ENCODE peak calls at places on chromosomes 11 and 22, in six cellular contexts. J is GM13977; G is kidney epithelial cell; Z is CD4-positive, alpha-beta T cell; W is OCI-LY7; I is IMR-90. E is an unnamed sample.

GRCh38 chr22:17781319-17782031 is 7.2 kb upstream of the BID start:
- DNase-seq in J (peak; percentile 69), G (peak; percentile 90), Z (peak; percentile 11), W (peak; percentile 60), I (peak; percentile 94), E (peak; percentile 68)

GRCh38 chr11:120869516-120870011 is 154.3 kb upstream of the TBCEL start:
- DNase-seq in J (no peak), G (no peak), Z (no peak), W (peak; percentile 1), I (no peak), E (no peak)

GRCh38 chr11:1888347-1888753 is 3.3 kb downstream of the PRR33 start:
- DNase-seq in J (peak; percentile 11), G (no peak), Z (no peak), W (no peak), I (no peak), E (no peak)

GRCh38 chr11:104127828-104128227 is 36.1 kb downstream of the PDGFD start:
- DNase-seq in J (no peak), G (no peak), Z (no peak), W (no peak), I (peak; percentile 75), E (no peak)

GRCh38 chr11:59025097-59025496 is 61.0 kb upstream of the GLYATL1B start:
- DNase-seq in J (no peak), G (no peak), Z (no peak), W (no peak), I (no peak), E (no peak)

GRCh38 chr11:69772646-69773045 is 2.5 kb downstream of the FGF4 start:
- DNase-seq in J (no peak), G (no peak), Z (no peak), W (no peak), I (no peak), E (no peak)

GRCh38 chr11:63667993-63668392 is 3.2 kb downstream of the ATL3 start:
- DNase-seq in J (no peak), G (peak; percentile 56), Z (no peak), W (no peak), I (peak; percentile 97), E (no peak)

GRCh38 chr11:121035823-121036222 is 11.9 kb downstream of the TBCEL start:
- DNase-seq in J (no peak), G (no peak), Z (no peak), W (no peak), I (no peak), E (no peak)

GRCh38 chr11:123164732-123165450 is 30.2 kb downstream of the CLMP start:
- DNase-seq in J (no peak), G (no peak), Z (no peak), W (no peak), I (peak; percentile 44), E (no peak)

GRCh38 chr11:68082478-68082877 is 38.7 kb downstream of the CHKA start:
- DNase-seq in J (no peak), G (no peak), Z (no peak), W (no peak), I (no peak), E (no peak)

GRCh38 chr11:6327806-6328205 is 7.5 kb upstream of the CAVIN3 start:
- DNase-seq in J (no peak), G (no peak), Z (no peak), W (no peak), I (no peak), E (no peak)

GRCh38 chr11:40787243-40787642 is 672.2 kb downstream of the LRRC4C start:
- DNase-seq in J (no peak), G (no peak), Z (no peak), W (no peak), I (no peak), E (no peak)

GRCh38 chr22:38864361-38865191 is 7.4 kb downstream of the CBX6 start:
- DNase-seq in J (no peak), G (no peak), Z (no peak), W (no peak), I (no peak), E (no peak)

GRCh38 chr11:34346551-34346950 is 11.3 kb downstream of the ABTB2 start:
- DNase-seq in J (no peak), G (no peak), Z (no peak), W (no peak), I (no peak), E (no peak)

GRCh38 chr11:43853766-43854165 is 26.9 kb upstream of the ALKBH3 start:
- DNase-seq in J (no peak), G (no peak), Z (no peak), W (no peak), I (peak; percentile 18), E (no peak)

GRCh38 chr11:131302831-131303230 is 67.6 kb upstream of the NTM start:
- DNase-seq in J (no peak), G (no peak), Z (no peak), W (no peak), I (no peak), E (no peak)

GRCh38 chr22:32600184-32600583 is 125.6 kb downstream of the FBXO7 start:
- DNase-seq in J (no peak), G (no peak), Z (no peak), W (no peak), I (no peak), E (no peak)

GRCh38 chr22:26953380-26953807 is 296.0 kb downstream of the MIAT start:
- DNase-seq in J (no peak), G (no peak), Z (no peak), W (no peak), I (no peak), E (no peak)

DNA sequence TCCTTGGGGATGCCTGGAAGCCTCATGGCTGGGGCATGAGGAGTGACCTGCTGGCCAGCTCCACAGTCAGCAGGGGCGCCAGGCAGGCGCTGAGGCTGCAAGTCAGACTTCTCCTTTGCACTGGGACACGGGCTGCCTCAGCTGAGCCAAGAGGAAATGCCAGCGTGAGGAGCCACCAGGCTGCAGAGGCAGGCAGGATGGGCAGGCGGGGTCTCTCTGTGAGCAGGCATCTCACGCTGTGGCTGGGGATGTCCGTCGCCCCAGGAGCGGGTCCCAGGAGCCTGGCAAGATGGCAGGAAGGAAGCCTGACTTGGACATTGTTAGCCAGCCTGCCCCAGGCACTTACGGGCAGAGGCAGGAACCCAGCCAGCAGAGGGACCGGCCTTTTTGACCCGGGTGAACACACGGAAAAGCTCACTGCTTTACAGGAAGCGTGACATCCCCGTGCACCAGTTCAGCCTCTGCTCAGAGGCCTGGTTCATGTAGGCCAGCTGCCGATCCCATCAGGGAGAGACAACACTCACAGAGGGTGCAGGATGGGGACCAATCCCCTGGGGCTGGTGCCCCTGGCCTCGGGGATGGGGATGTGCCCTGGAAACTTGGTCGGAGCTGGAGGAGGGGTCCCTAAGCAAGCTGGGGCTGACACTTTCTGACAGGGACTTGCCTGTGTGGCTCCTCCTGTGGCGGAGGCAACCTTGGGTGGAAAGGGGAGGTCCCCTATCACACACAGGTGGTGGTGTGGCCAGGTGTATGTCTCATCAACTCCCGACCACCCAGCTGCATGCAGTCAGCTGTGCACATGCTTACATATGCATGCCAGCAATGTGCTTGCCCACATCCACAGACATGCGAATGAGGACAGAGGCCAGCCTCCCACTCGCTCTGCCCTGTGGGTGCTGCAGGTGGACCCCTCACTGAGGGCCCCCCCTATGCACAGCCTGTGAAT is 10.0 kb downstream of the GNB1L start:
- DNase-seq in J (peak; percentile 9), G (no peak), Z (no peak), W (peak; percentile 77), I (peak; percentile 40), E (no peak)
- TF ChIP-seq CTCF in J (no peak), G (no peak), Z (no peak), W (peak; percentile 2), I (no peak), E (no peak)

DNA sequence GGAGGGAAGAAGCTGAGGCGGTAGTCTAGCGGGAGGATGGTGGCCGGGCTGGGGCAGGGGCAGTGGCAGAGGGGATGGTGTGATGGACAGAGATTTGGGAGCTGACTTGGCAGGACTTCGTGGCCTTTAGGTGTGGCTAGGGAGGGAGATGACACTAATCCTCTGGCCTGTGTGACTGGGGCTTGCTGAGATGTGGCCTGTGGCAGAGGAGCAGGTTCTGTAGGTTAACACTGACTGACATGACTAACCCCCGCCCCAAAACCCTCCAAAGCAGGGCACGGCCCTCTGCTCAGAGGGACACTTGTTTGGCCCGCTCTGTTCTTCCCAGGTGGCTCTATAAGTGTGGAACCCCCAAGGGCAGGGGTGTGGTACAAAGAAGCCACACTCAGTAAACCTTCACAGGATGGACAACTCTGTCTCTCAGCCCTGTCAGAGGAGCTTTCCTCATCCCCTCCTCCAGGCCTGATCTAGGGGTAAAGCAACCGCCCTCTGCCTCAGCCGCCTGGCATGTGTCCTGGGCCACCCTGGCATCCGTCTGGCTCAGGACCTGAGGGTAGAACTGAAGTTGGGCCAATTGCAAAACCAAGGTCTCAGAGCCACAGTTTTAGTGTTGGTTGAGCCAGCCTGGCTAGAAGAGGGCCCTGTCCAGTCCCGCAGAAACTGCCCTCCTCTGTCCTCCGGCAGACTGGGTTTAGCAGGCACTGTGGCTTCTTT is 15.6 kb downstream of the TOM1 start:
- DNase-seq in J (no peak), G (no peak), Z (no peak), W (no peak), I (no peak), E (no peak)
- TF ChIP-seq CTCF in J (no peak), G (no peak), Z (no peak), W (no peak), I (no peak), E (no peak)

DNA sequence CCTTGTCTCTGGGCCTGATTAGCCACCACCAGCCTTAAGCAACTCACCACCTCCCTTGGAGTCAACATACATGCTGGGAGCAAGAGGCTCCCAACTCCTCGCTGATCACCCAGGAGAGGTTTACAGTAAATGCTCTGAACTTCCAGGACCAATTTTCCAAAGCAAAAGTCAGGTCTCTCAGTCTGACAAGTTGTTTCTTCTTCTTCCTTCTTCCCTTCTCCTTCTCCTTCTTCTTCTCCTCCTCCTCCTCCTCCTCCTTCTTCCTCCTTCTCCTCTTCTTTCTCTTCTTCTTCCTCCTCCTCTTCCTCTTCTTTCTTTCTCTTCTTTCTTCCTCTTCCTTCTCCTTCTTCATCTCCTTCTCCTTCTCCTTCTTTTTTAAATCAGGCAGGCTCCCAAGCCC is 148.2 kb downstream of the NECTIN1 start:
- DNase-seq in J (no peak), G (no peak), Z (no peak), W (no peak), I (no peak), E (no peak)
- TF ChIP-seq CTCF in J (no peak), G (no peak), Z (no peak), W (no peak), I (no peak), E (no peak)

GRCh38 chr22:40509401-40510134 is 127.0 kb downstream of the MRTFA start:
- DNase-seq in J (no peak), G (peak; percentile 81), Z (no peak), W (no peak), I (peak; percentile 96), E (no peak)

GRCh38 chr22:40512426-40513136 is 123.9 kb downstream of the MRTFA start:
- DNase-seq in J (no peak), G (peak; percentile 92), Z (no peak), W (no peak), I (peak; percentile 99), E (no peak)

GRCh38 chr22:40507491-40507890 is 129.0 kb downstream of the MRTFA start:
- DNase-seq in J (no peak), G (no peak), Z (no peak), W (peak; percentile 62), I (no peak), E (no peak)

GRCh38 chr22:40510965-40511364 is 125.6 kb downstream of the MRTFA start:
- DNase-seq in J (no peak), G (no peak), Z (no peak), W (no peak), I (no peak), E (no peak)

DNA sequence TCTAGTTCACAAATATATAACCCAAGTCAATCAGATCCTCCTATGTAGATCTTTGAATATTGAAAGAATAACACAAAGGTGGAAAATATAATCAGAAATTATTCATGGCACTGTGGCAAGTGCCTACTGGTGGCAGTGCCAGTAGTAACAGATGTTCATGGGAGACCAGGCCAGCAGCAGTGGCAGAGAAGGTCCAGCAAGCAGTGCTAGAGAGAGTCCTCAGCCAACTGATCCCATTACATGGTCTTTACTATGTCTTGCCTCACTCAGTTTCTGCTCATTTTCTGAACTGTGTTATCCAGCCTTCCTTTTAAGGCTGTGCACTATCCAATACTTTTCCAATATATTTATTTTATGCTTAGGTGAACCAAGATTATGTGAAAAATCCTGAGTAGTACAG is 124.9 kb downstream of the MRTFA start:
- DNase-seq in J (no peak), G (no peak), Z (no peak), W (no peak), I (no peak), E (no peak)
- TF ChIP-seq CTCF in J (no peak), G (no peak), Z (no peak), W (no peak), I (no peak), E (no peak)